ENCODE peak calls at places on chromosomes 3 and 15, in seven cellular contexts. T is neuronal stem cell; E is NCI-H82; Q is upper lobe of right lung; G is stimulated activated CD8-positive, alpha-beta memory T cell treated with anti-CD3 and anti-CD28 coated beads, Interleukin-4, amount 100 ng/mL, for 24 hours; M is DND-41; A is NAMALWA. N is an unnamed sample.

GRCh38 chr3:31695280-31696008 is 162.7 kb downstream of the STT3B start:
- DNase-seq in M (peak), Q (no peak), T (no peak), E (no peak), A (peak), G (no peak), N (no peak)

GRCh38 chr3:144424606-144425005 is 453.0 kb downstream of the DIPK2A start:
- DNase-seq in T (no peak), E (no peak), A (no peak), Q (no peak), M (no peak), G (no peak), N (no peak)

GRCh38 chr3:149162007-149162406 is 32.6 kb downstream of the HPS3 start:
- DNase-seq in G (no peak), A (no peak), E (no peak), T (no peak), M (no peak), Q (no peak), N (no peak)

GRCh38 chr15:41018534-41018933 is 65.3 kb downstream of the CHAC1 start:
- DNase-seq in E (no peak), G (no peak), M (no peak), A (no peak), T (no peak), Q (no peak), N (no peak)

GRCh38 chr3:3998140-3998977 is 199.1 kb downstream of the LRRN1 start:
- DNase-seq in A (peak), M (peak), E (peak), T (no peak), G (no peak), Q (no peak), N (peak)

GRCh38 chr3:37768107-37768809 is 93.4 kb upstream of the CTDSPL start:
- DNase-seq in E (peak), M (no peak), T (no peak), A (no peak), Q (no peak), G (no peak), N (peak)

GRCh38 chr15:64019764-64020163 is 26.5 kb downstream of the DAPK2 start:
- DNase-seq in A (no peak), E (no peak), G (no peak), M (no peak), Q (no peak), T (no peak), N (peak)

GRCh38 chr3:127786358-127787070 is 35.8 kb downstream of the MGLL start:
- DNase-seq in A (no peak), T (no peak), Q (peak), G (no peak), E (peak), M (peak), N (peak)

GRCh38 chr15:91132079-91132478 is 32.0 kb downstream of the SV2B start:
- DNase-seq in A (no peak), E (no peak), G (no peak), Q (no peak), M (no peak), T (no peak), N (no peak)

GRCh38 chr15:56805466-56806146 is 72.3 kb upstream of the ZNF280D start:
- DNase-seq in A (peak), M (no peak), E (peak), T (no peak), G (no peak), Q (no peak), N (peak)

GRCh38 chr3:52859686-52860423 is 25.0 kb upstream of the MUSTN1 start:
- DNase-seq in G (no peak), Q (no peak), A (no peak), M (no peak), T (no peak), E (no peak), N (no peak)

GRCh38 chr3:56928379-56929068 is 126.8 kb upstream of the ARHGEF3 start:
- DNase-seq in E (peak), T (no peak), Q (no peak), G (no peak), M (peak), A (no peak), N (peak)

GRCh38 chr3:72442755-72443154 is 405.5 kb downstream of the SHQ1 start:
- DNase-seq in Q (no peak), T (no peak), M (no peak), G (no peak), E (no peak), A (no peak), N (no peak)

GRCh38 chr3:48997714-48998637 is 7.9 kb downstream of the P4HTM start:
- DNase-seq in E (peak), M (no peak), A (no peak), G (no peak), Q (no peak), T (no peak), N (no peak)

GRCh38 chr15:71364117-71364584 is 248.9 kb downstream of the THSD4 start:
- DNase-seq in Q (no peak), G (no peak), A (no peak), T (no peak), E (no peak), M (no peak), N (peak)

GRCh38 chr15:80613762-80614365 is 81.2 kb upstream of the ABHD17C start:
- DNase-seq in G (no peak), A (no peak), T (no peak), E (no peak), M (no peak), Q (no peak), N (no peak)

GRCh38 chr3:140553591-140553990 is 124.3 kb upstream of the TRIM42 start:
- DNase-seq in A (no peak), G (no peak), T (no peak), E (no peak), Q (no peak), M (no peak), N (no peak)

GRCh38 chr3:186990878-186991308 is 60.6 kb downstream of the ST6GAL1 start:
- DNase-seq in G (no peak), A (no peak), Q (no peak), M (no peak), E (no peak), T (no peak), N (no peak)

GRCh38 chr3:133644768-133645167 is 17.0 kb downstream of the TOPBP1 start:
- DNase-seq in G (no peak), Q (no peak), T (no peak), E (no peak), M (no peak), A (no peak), N (peak)

GRCh38 chr3:12138044-12138443 is 20.7 kb downstream of the TIMP4 start:
- DNase-seq in Q (no peak), M (peak), E (peak), T (peak), G (no peak), A (peak), N (peak)

GRCh38 chr3:94928921-94929320 is 866.1 kb downstream of the NSUN3 start:
- DNase-seq in Q (no peak), T (no peak), A (no peak), E (no peak), M (no peak), G (no peak), N (peak)

GRCh38 chr3:154954750-154955149 is 125.4 kb upstream of the MME start:
- DNase-seq in T (no peak), E (peak), G (no peak), A (peak), Q (no peak), M (no peak), N (peak)

GRCh38 chr3:111750278-111750884 is 108.7 kb upstream of the PHLDB2 start:
- DNase-seq in G (no peak), E (peak), A (no peak), Q (no peak), T (no peak), M (no peak), N (peak)

GRCh38 chr3:183317886-183318845 is 65.1 kb downstream of the B3GNT5 start:
- DNase-seq in G (no peak), M (no peak), T (no peak), E (no peak), Q (no peak), A (no peak), N (no peak)

GRCh38 chr3:9583371-9583770 is 29.7 kb upstream of the LHFPL4 start:
- DNase-seq in Q (no peak), A (no peak), M (no peak), E (no peak), G (no peak), T (no peak), N (no peak)

GRCh38 chr15:49814709-49815108 is 193.9 kb downstream of the DTWD1 start:
- DNase-seq in G (no peak), T (no peak), M (no peak), A (no peak), E (no peak), Q (no peak), N (peak)

GRCh38 chr15:83248151-83248851 is 36.2 kb downstream of the BNC1 start:
- DNase-seq in M (peak), T (peak), Q (no peak), G (no peak), E (peak), A (peak), N (peak)

GRCh38 chr3:153290278-153291015 is 128.4 kb downstream of the RAP2B start:
- DNase-seq in G (no peak), A (peak), E (peak), M (no peak), T (no peak), Q (no peak), N (peak)

GRCh38 chr3:10770547-10770946 is 45.5 kb upstream of the SLC6A11 start:
- DNase-seq in M (no peak), G (no peak), E (no peak), A (no peak), Q (no peak), T (no peak), N (no peak)

GRCh38 chr3:4826237-4827100 is 152.8 kb upstream of the BHLHE40 start:
- DNase-seq in M (no peak), T (no peak), A (no peak), Q (peak), G (no peak), E (no peak), N (peak)

GRCh38 chr3:47825590-47825989 is 22.7 kb downstream of the DHX30 start:
- DNase-seq in Q (no peak), M (peak), G (no peak), A (peak), E (peak), T (no peak), N (no peak)

GRCh38 chr15:68408971-68409370 is 23.0 kb downstream of the ITGA11 start:
- DNase-seq in A (no peak), G (no peak), E (no peak), Q (peak), T (no peak), M (no peak), N (no peak)

GRCh38 chr3:36394176-36394575 is 13.9 kb downstream of the STAC start:
- DNase-seq in A (no peak), T (no peak), Q (no peak), M (no peak), E (no peak), G (no peak), N (no peak)

GRCh38 chr15:63210151-63211051 is 21.0 kb downstream of the RAB8B start:
- DNase-seq in Q (no peak), E (no peak), A (no peak), G (no peak), M (no peak), T (no peak), N (no peak)